ENCODE peak calls at places on chromosomes 3 and 15, in eight cellular contexts. W is heart right ventricle; B is CD4-positive, alpha-beta T cell; V is A549; G is fibroblast of lung; L is left ventricle myocardium inferior; I is tibial nerve; K is hepatocyte. D is an unnamed sample.
A peak's percentile ranks its signal among the peaks of the same experiment; 100 is the strongest.

GRCh38 chr15:101446527-101447167 is 42.9 kb downstream of the PCSK6 start:
- DNase-seq in B (no peak), G (no peak), I (no peak), L (no peak), W (no peak), V (no peak), K (peak; percentile 54), D (no peak)

GRCh38 chr3:187112934-187113793 is 26.1 kb downstream of the RPL39L start:
- DNase-seq in K (peak; percentile 24), V (no peak), W (no peak), B (no peak), I (peak; percentile 41), L (no peak), G (peak; percentile 52), D (no peak)

GRCh38 chr3:9226326-9226725 is 23.1 kb downstream of the SRGAP3 start:
- DNase-seq in K (peak; percentile 25), V (no peak), I (no peak), G (peak; percentile 26), W (no peak), L (no peak), B (no peak), D (no peak)

GRCh38 chr15:98562361-98562791 is 86.0 kb upstream of the IGF1R start:
- DNase-seq in K (no peak), I (no peak), B (no peak), L (no peak), W (no peak), V (no peak), G (no peak), D (no peak)

GRCh38 chr15:74817370-74817737 is 4.7 kb downstream of the LMAN1L start:
- DNase-seq in B (no peak), W (peak; percentile 47), K (peak; percentile 48), I (no peak), L (peak; percentile 64), G (no peak), V (no peak), D (no peak)

GRCh38 chr15:20348900-20349773 is 192.5 kb downstream of the GOLGA6L6 start:
- DNase-seq in K (peak; percentile 48), B (no peak), G (no peak), L (no peak), I (no peak), W (no peak), V (no peak), D (no peak)

GRCh38 chr15:69576948-69577351 is 124.3 kb downstream of the RPLP1 start:
- DNase-seq in V (no peak), I (no peak), K (no peak), L (no peak), B (no peak), G (no peak), W (no peak), D (no peak)

GRCh38 chr15:74815121-74815933 is 2.7 kb downstream of the LMAN1L start:
- DNase-seq in L (peak; percentile 69), B (no peak), G (no peak), I (no peak), K (no peak), W (no peak), V (no peak), D (no peak)

GRCh38 chr3:159865042-159865579 is 123.5 kb upstream of the IL12A start:
- DNase-seq in I (no peak), V (no peak), G (peak; percentile 60), B (no peak), K (no peak), L (no peak), W (no peak), D (no peak)

GRCh38 chr15:70778258-70779076 is 15.1 kb upstream of the UACA start:
- DNase-seq in V (peak; percentile 49), I (no peak), G (peak; percentile 79), L (no peak), K (peak; percentile 42), W (no peak), B (no peak), D (no peak)

GRCh38 chr3:188133219-188133618 is 20.7 kb upstream of the LPP start:
- DNase-seq in V (no peak), W (no peak), K (no peak), G (peak; percentile 75), B (no peak), L (no peak), I (no peak), D (no peak)

GRCh38 chr3:117264204-117264994 is 554.8 kb downstream of the TUSC7 start:
- DNase-seq in G (no peak), K (no peak), I (no peak), L (no peak), W (no peak), B (no peak), V (no peak), D (no peak)

GRCh38 chr15:90159213-90159612 is 41.9 kb upstream of the SEMA4B start:
- DNase-seq in B (no peak), K (no peak), V (no peak), G (no peak), L (no peak), I (no peak), W (no peak), D (no peak)

GRCh38 chr15:101641894-101642293 is 10.3 kb downstream of the TM2D3 start:
- DNase-seq in B (no peak), W (no peak), G (no peak), L (no peak), K (no peak), I (no peak), V (no peak), D (no peak)

GRCh38 chr3:69209413-69209812 is 87.0 kb upstream of the LMOD3 start:
- DNase-seq in G (no peak), L (no peak), B (no peak), I (no peak), W (no peak), K (no peak), V (no peak), D (no peak)

DNA sequence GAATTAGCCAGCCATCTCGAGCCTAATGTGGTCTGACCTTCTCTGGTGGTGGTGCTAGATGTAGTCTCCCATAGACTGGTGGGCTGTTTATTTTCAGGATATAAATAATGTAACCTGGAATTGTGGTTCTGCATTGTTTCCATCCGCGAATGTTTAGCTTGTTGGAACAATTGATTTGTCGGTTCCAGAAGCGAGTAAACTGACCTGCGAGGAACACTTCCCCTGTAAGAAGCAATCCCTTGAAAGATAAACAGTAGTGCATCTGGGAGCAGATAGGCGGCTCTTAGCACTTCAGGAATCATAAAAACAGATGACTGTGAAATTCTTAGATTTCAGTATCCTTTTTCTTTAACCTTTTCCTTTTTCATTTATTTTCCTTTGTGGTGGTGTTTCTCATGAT is 157.8 kb downstream of the GHSR start:
- DNase-seq in V (no peak), B (no peak), W (no peak), I (no peak), G (no peak), K (no peak), L (no peak), D (no peak)
- H3K27ac ChIP-seq in V (no peak overlapping the region), B (no peak overlapping the region), W (peak overlapping the region; percentile 77), I (no peak overlapping the region), G (no peak overlapping the region), K (no peak overlapping the region), L (peak overlapping the region; percentile 87), D (no peak overlapping the region)

GRCh38 chr3:155096303-155097008 is 16.3 kb downstream of the MME start:
- DNase-seq in L (no peak), G (no peak), I (no peak), K (no peak), B (no peak), W (no peak), V (no peak), D (no peak)

GRCh38 chr3:155101398-155101797 is 21.3 kb downstream of the MME start:
- DNase-seq in W (peak; percentile 32), K (no peak), G (peak; percentile 98), I (no peak), L (peak; percentile 18), B (no peak), V (no peak), D (no peak)

GRCh38 chr3:155102329-155102728 is 22.2 kb downstream of the MME start:
- DNase-seq in W (no peak), G (no peak), V (no peak), L (no peak), K (no peak), I (no peak), B (no peak), D (no peak)

GRCh38 chr3:155093261-155093660 is 13.1 kb downstream of the MME start:
- DNase-seq in B (no peak), I (no peak), V (no peak), K (no peak), L (no peak), W (no peak), G (no peak), D (no peak)

GRCh38 chr3:155097009-155097349 is 16.9 kb downstream of the MME start:
- DNase-seq in W (no peak), V (no peak), K (no peak), B (no peak), G (no peak), I (no peak), L (no peak), D (no peak)
- H3K27ac ChIP-seq in W (no peak overlapping the region), V (no peak overlapping the region), K (no peak overlapping the region), B (no peak overlapping the region), G (no peak overlapping the region), I (no peak overlapping the region), L (no peak overlapping the region), D (no peak overlapping the region)

GRCh38 chr3:148741219-148741618 is 43.5 kb downstream of the AGTR1 start:
- DNase-seq in W (no peak), I (no peak), V (no peak), L (no peak), B (no peak), K (no peak), G (no peak), D (no peak)

GRCh38 chr3:148742127-148742526 is 44.4 kb downstream of the AGTR1 start:
- DNase-seq in B (no peak), I (no peak), L (no peak), V (no peak), G (no peak), K (no peak), W (no peak), D (no peak)

GRCh38 chr3:148737104-148737525 is 39.4 kb downstream of the AGTR1 start:
- DNase-seq in W (no peak), B (no peak), V (no peak), K (peak; percentile 78), L (no peak), I (no peak), G (peak; percentile 42), D (no peak)

GRCh38 chr3:148736086-148736485 is 38.4 kb downstream of the AGTR1 start:
- DNase-seq in V (no peak), K (no peak), W (no peak), L (no peak), I (no peak), G (no peak), B (no peak), D (no peak)

DNA sequence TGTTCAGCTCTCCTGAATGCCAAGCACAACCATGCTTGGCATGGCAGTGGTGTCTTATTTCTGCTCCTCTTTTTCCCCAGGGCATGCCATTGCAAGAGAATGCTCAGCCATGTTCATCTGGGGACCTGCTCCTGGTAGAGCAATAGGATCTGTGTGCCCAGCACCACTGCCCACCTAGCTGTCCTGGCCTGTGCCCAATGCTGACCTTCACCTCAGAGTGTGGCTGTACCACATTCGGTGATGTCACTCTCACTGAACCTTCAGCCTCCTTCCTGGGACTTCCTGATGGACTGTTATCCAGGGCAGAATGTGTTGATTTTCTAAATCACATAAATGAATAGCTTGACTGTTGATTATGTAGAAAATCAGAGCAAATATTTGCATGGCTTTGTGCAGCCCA is 42.0 kb downstream of the AGTR1 start:
- DNase-seq in G (no peak), W (no peak), I (no peak), V (no peak), L (no peak), B (no peak), K (no peak), D (no peak)
- H3K27ac ChIP-seq in G (no peak overlapping the region), W (no peak overlapping the region), I (no peak overlapping the region), V (no peak overlapping the region), L (no peak overlapping the region), B (no peak overlapping the region), K (no peak overlapping the region), D (no peak overlapping the region)

GRCh38 chr3:136817448-136817847 is 1.5 kb upstream of the SLC35G2 start:
- DNase-seq in V (no peak), K (no peak), W (no peak), L (no peak), B (no peak), I (no peak), G (peak; percentile 74), D (no peak)
- H3K27ac ChIP-seq in V (peak overlapping the region; percentile 98), K (no peak overlapping the region), W (peak overlapping the region; percentile 91), L (no peak overlapping the region), B (no peak overlapping the region), I (no peak overlapping the region), G (no peak overlapping the region), D (peak overlapping the region; percentile 56)